ENCODE peak calls at places on chromosome 11, in eight cellular contexts. G is GM23338, E is GM12878, F is HCT116, O is K562, W is H1, N is endothelial cell of umbilical vein, Y is HepG2. R is an unnamed sample.

GRCh38 chr11:58575377-58576020 is at the start of gene LPXN:
- DNase-seq in E (no peak), N (peak), F (no peak), W (no peak), G (no peak), Y (no peak), O (no peak), R (no peak)

GRCh38 chr11:12544986-12545775 is 129.0 kb upstream of the TEAD1 start:
- DNase-seq in N (no peak), E (no peak), W (peak), F (no peak), G (no peak), O (no peak), Y (no peak), R (no peak)

GRCh38 chr11:66889974-66890373 is 33.1 kb downstream of the LRFN4 start:
- DNase-seq in E (no peak), W (no peak), Y (peak), F (no peak), G (no peak), O (no peak), N (no peak), R (no peak)

GRCh38 chr11:16151138-16151537 is 205.2 kb downstream of the SOX6 start:
- DNase-seq in E (no peak), Y (no peak), O (no peak), G (no peak), F (no peak), N (no peak), W (no peak), R (no peak)

GRCh38 chr11:48081151-48082010 is 101.0 kb downstream of the PTPRJ start:
- DNase-seq in G (no peak), N (peak), Y (no peak), F (no peak), O (no peak), E (no peak), W (no peak), R (no peak)

GRCh38 chr11:130994043-130994442 is 77.8 kb upstream of the SNX19 start:
- DNase-seq in F (no peak), Y (no peak), O (no peak), E (no peak), W (no peak), G (no peak), N (no peak), R (no peak)

GRCh38 chr11:105589346-105589745 is 20.5 kb upstream of the GRIA4 start:
- DNase-seq in F (no peak), G (no peak), E (no peak), O (no peak), N (no peak), Y (no peak), W (no peak), R (no peak)

GRCh38 chr11:126352934-126353801 is 2.3 kb upstream of the ST3GAL4 start:
- DNase-seq in Y (peak), F (no peak), E (peak), G (peak), W (no peak), O (peak), N (peak), R (no peak)

GRCh38 chr11:45217991-45218390 is 68.2 kb downstream of the SYT13 start:
- DNase-seq in O (no peak), E (no peak), G (no peak), N (no peak), W (no peak), Y (no peak), F (no peak), R (no peak)

GRCh38 chr11:19444231-19444630 is 203.5 kb upstream of the E2F8 start:
- DNase-seq in Y (no peak), W (no peak), O (no peak), N (no peak), G (no peak), F (no peak), E (no peak), R (no peak)

GRCh38 chr11:95739526-95739925 is 50.1 kb downstream of the FAM76B start:
- DNase-seq in W (no peak), E (no peak), Y (no peak), F (no peak), O (no peak), G (no peak), N (no peak), R (no peak)

GRCh38 chr11:118152020-118152551 is 537 bp downstream of the SCN4B start:
- DNase-seq in N (no peak), Y (no peak), G (peak), E (no peak), O (no peak), F (no peak), W (no peak), R (no peak)

GRCh38 chr11:76624515-76625379 is 45.8 kb downstream of the LRRC32 start:
- DNase-seq in W (no peak), N (no peak), O (peak), Y (no peak), G (no peak), F (no peak), E (no peak), R (no peak)

GRCh38 chr11:129427376-129427775 is 51.7 kb downstream of the BARX2 start:
- DNase-seq in W (no peak), N (no peak), E (no peak), F (no peak), G (no peak), O (no peak), Y (peak), R (no peak)

GRCh38 chr11:86848132-86848531 is 47.8 kb downstream of the PRSS23 start:
- DNase-seq in N (no peak), W (no peak), O (no peak), F (no peak), Y (no peak), E (no peak), G (no peak), R (no peak)

GRCh38 chr11:92975285-92975684 is 5.8 kb downstream of the MTNR1B start:
- DNase-seq in N (no peak), O (no peak), F (no peak), W (no peak), Y (peak), E (no peak), G (no peak), R (no peak)

GRCh38 chr11:125261471-125262087 is 97.0 kb downstream of the PKNOX2 start:
- DNase-seq in N (no peak), Y (no peak), F (no peak), E (no peak), W (no peak), G (no peak), O (no peak), R (no peak)

GRCh38 chr11:125262825-125263218 is 98.3 kb downstream of the PKNOX2 start:
- DNase-seq in E (no peak), O (no peak), N (no peak), G (no peak), Y (no peak), F (no peak), W (peak), R (no peak)

GRCh38 chr11:125264091-125265022 is 99.8 kb downstream of the PKNOX2 start:
- DNase-seq in F (no peak), Y (no peak), N (no peak), E (no peak), O (no peak), W (no peak), G (no peak), R (no peak)

GRCh38 chr11:125262194-125262824 is 97.8 kb downstream of the PKNOX2 start:
- DNase-seq in F (no peak), N (no peak), O (no peak), W (no peak), Y (peak), E (no peak), G (no peak), R (no peak)

DNA sequence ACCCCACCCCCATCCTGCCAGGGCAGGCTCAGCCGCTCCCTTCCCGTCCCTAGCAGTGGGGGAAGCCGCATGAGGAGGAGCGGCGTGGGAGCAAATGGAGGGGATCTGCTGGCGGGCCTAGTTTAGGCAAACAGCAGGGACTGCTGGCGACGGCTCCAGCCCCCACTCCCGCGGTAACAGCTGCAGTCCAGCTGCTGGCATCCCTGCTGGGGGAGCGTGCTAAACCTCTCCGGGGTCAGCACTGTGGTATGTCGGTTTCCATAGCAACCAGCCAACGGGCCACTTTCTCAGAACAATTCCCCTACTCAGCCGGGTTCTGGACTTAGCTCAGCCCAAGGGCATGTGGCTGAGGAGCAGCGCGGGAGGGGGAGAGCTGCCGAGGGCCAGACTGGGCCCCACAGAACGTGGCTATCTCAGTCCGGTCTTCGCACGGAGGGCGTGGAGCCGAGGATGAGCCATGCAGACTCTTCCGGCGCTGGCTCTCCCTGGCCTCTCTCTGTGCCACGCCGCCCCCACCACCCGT is 98.8 kb downstream of the PKNOX2 start:
- DNase-seq in Y (peak), O (no peak), G (peak), F (no peak), N (peak), W (peak), E (no peak), R (no peak)
- TF ChIP-seq POLR2AphosphoS5 in Y (no peak), O (no peak), G (no peak), F (no peak), N (no peak), W (no peak), E (no peak), R (no peak)

GRCh38 chr11:57460756-57461749 is 725 bp downstream of the RTN4RL2 start:
- DNase-seq in G (peak), F (no peak), E (no peak), N (no peak), W (peak), Y (no peak), O (peak), R (no peak)
- TF ChIP-seq EZH2 in G (no peak), F (no peak), E (no peak), N (no peak), W (no peak), Y (no peak), O (no peak), R (no peak)

DNA sequence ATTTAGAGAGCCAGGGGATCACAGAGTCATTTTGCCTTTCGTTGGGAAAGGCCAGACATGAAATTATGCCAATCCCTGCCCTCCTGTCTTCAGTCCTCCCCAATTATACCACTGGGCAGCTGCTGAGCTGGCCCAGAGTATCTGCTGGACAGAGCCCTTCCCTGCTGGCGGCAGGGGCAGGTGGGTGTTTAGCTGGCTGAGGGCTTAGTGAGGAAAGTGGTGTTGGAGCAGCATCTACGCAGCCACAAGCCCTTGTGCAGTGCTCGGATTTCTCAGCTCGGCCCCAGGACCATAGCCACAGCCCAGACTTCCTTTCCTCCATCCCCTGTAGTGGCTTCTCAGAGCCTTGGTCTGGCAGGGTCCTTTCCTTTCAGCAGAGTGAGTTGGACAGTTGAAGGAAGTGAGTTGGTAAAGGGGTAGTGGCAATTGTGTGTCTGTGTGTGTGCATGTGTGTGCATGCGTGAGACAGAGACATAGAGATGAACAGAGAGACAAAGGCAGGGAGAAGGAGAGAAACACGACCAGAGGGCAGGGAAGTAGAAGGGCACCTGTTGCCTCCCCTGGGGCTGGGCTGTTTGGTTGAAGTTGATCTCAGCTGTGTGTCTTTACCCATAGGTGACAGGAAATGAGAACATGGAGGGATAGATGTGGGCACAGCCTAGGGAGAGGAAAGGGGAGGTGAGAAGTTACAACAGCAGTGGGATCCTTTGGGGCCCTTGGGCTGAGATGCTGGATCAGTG is 66.2 kb downstream of the GRIK4 start:
- DNase-seq in Y (no peak), E (no peak), N (no peak), O (no peak), W (no peak), F (no peak), G (no peak), R (no peak)
- TF ChIP-seq POLR2AphosphoS5 in Y (no peak), E (no peak), N (no peak), O (no peak), W (no peak), F (no peak), G (no peak), R (no peak)

DNA sequence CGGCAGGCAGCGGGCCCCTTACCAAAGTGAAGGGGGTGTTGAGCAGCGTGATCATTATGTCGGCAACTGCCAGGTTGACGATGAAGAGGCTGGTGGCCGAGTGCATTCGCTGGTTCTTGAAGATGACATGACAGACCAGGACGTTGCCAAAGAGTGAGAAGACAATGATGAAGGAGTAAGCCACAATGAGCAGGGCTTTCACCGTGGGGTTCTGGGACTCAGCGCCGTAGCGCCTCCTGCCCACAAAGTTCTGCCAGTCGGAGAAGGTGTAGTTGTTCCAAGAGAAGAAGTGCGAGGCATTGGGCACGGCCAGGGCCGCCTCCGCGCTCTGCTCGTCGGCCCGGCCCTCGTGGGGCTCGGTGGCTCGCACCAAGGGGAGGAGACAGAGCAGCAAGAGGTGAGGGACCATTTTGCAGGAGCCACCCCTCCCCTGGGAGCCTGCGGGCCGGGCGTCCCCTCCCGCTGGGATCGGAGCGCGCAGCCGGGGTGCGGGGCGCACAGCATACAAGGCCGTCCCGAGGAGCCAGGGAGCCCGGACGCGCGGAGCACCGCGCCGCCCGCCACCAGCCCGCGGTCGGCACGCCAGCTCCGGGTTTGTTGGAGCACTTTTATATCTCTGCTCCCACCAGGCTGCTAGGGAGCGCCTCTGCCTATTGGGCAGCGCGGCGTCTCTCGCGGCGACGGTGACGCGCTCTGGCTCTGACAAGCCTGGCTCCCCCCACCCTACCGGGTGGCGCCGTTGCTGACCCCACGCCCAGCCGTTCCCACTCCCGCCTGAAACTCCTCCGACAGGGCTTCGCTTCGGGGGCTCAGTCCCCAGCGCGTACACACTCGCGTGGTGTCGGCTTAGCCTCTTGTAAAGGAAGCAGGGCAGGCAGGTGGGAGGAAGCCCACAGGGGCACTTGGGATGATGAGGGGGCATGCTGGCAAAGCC is at the start of gene GPR83:
- DNase-seq in E (no peak), N (peak), Y (no peak), W (peak), O (no peak), G (peak), F (no peak), R (no peak)
- TF ChIP-seq EZH2 in E (no peak), N (peak), Y (no peak), W (peak), O (no peak), G (peak), F (no peak), R (no peak)

DNA sequence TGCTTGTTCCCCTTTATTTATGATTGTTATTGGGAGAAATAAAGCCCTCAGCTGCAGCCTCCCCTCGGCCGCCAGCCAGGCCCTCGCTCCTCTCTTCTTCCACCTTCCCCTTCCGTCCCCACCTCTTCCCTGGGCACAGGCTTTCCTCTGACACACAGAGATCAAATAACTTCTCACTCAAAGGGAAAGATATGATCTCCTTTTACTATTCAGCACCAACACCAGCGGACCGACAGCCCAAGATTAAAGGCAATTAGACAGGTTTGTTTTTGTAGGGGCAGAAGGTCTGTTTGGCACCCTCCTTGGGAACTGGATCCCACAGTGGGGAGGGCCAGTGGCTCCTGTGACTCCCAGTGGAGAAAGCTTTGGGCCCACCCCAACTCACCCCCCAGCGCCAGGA is 23.0 kb downstream of the NECTIN1 start:
- DNase-seq in Y (no peak), F (no peak), N (no peak), W (no peak), E (no peak), O (no peak), G (no peak), R (no peak)
- TF ChIP-seq POLR2AphosphoS5 in Y (no peak), F (no peak), N (no peak), W (no peak), E (no peak), O (no peak), G (no peak), R (no peak)

GRCh38 chr11:32008879-32009548 is 81.9 kb upstream of the RCN1 start:
- DNase-seq in Y (no peak), O (no peak), N (no peak), W (no peak), F (no peak), E (no peak), G (peak), R (no peak)
- TF ChIP-seq EZH2 in Y (no peak), O (no peak), N (no peak), W (no peak), F (no peak), E (no peak), G (no peak), R (no peak)

R was measured in SK-N-MC.